ENCODE peak calls at places on chromosomes 4 and X, in five cellular contexts. One of them, this sample, is unnamed.

GRCh38 chr4:159366966-159367365 is 264.1 kb downstream of the RAPGEF2 start:
- DNase-seq in PC-3: peak
- DNase-seq in GM13976: no peak
- DNase-seq in testis: no peak
- DNase-seq in mesothelial cell of epicardium: no peak
- DNase-seq in this sample: no peak

GRCh38 chr4:81465668-81466357 is 5.9 kb downstream of the RASGEF1B start:
- DNase-seq in PC-3: no peak
- DNase-seq in GM13976: no peak
- DNase-seq in testis: no peak
- DNase-seq in mesothelial cell of epicardium: no peak
- DNase-seq in this sample: no peak

GRCh38 chr4:12689457-12689856 is 794.7 kb downstream of the RAB28 start:
- DNase-seq in PC-3: peak
- DNase-seq in GM13976: no peak
- DNase-seq in testis: no peak
- DNase-seq in mesothelial cell of epicardium: no peak
- DNase-seq in this sample: no peak

GRCh38 chrX:37060999-37061398 is 52.8 kb downstream of the FAM47C start:
- DNase-seq in PC-3: peak
- DNase-seq in GM13976: peak
- DNase-seq in testis: no peak
- DNase-seq in mesothelial cell of epicardium: no peak
- DNase-seq in this sample: no peak

GRCh38 chrX:40552768-40553167 is 28.0 kb upstream of the ATP6AP2 start:
- DNase-seq in PC-3: peak
- DNase-seq in GM13976: no peak
- DNase-seq in testis: no peak
- DNase-seq in mesothelial cell of epicardium: no peak
- DNase-seq in this sample: no peak

GRCh38 chrX:20026278-20026677 is 35.4 kb upstream of the BCLAF3 start:
- DNase-seq in PC-3: peak
- DNase-seq in GM13976: no peak
- DNase-seq in testis: no peak
- DNase-seq in mesothelial cell of epicardium: no peak
- DNase-seq in this sample: no peak

GRCh38 chr4:122083971-122084370 is 68.2 kb upstream of the BLTP1 start:
- DNase-seq in PC-3: no peak
- DNase-seq in GM13976: no peak
- DNase-seq in testis: no peak
- DNase-seq in mesothelial cell of epicardium: no peak
- DNase-seq in this sample: no peak

GRCh38 chr4:59973496-59973895 is 1226.6 kb upstream of the ADGRL3 start:
- DNase-seq in PC-3: no peak
- DNase-seq in GM13976: no peak
- DNase-seq in testis: no peak
- DNase-seq in mesothelial cell of epicardium: no peak
- DNase-seq in this sample: no peak

GRCh38 chr4:107252621-107253020 is 216.5 kb upstream of the DKK2 start:
- DNase-seq in PC-3: no peak
- DNase-seq in GM13976: no peak
- DNase-seq in testis: no peak
- DNase-seq in mesothelial cell of epicardium: no peak
- DNase-seq in this sample: no peak

GRCh38 chr4:122876456-122876855 is 45.9 kb downstream of the NUDT6 start:
- DNase-seq in PC-3: no peak
- DNase-seq in GM13976: no peak
- DNase-seq in testis: no peak
- DNase-seq in mesothelial cell of epicardium: no peak
- DNase-seq in this sample: no peak

GRCh38 chr4:102438873-102439614 is 62.1 kb upstream of the NFKB1 start:
- DNase-seq in PC-3: peak
- DNase-seq in GM13976: no peak
- DNase-seq in testis: no peak
- DNase-seq in mesothelial cell of epicardium: no peak
- DNase-seq in this sample: no peak

GRCh38 chr4:113444386-113444785 is 317.2 kb downstream of the CAMK2D start:
- DNase-seq in PC-3: peak
- DNase-seq in GM13976: no peak
- DNase-seq in testis: peak
- DNase-seq in mesothelial cell of epicardium: no peak
- DNase-seq in this sample: no peak

GRCh38 chr4:129747756-129748155 is 651.8 kb downstream of the C4orf33 start:
- DNase-seq in PC-3: peak
- DNase-seq in GM13976: no peak
- DNase-seq in testis: no peak
- DNase-seq in mesothelial cell of epicardium: peak
- DNase-seq in this sample: no peak

GRCh38 chr4:25489221-25489797 is 112.2 kb downstream of the ANAPC4 start:
- DNase-seq in PC-3: no peak
- DNase-seq in GM13976: no peak
- DNase-seq in testis: no peak
- DNase-seq in mesothelial cell of epicardium: no peak
- DNase-seq in this sample: no peak

GRCh38 chr4:89114100-89114499 is 2.8 kb downstream of the TIGD2 start:
- DNase-seq in PC-3: no peak
- DNase-seq in GM13976: no peak
- DNase-seq in testis: no peak
- DNase-seq in mesothelial cell of epicardium: no peak
- DNase-seq in this sample: no peak

GRCh38 chrX:8879750-8880149 is 78.6 kb upstream of the FAM9A start:
- DNase-seq in PC-3: peak
- DNase-seq in GM13976: no peak
- DNase-seq in testis: peak
- DNase-seq in mesothelial cell of epicardium: no peak
- DNase-seq in this sample: no peak

GRCh38 chr4:169854090-169854489 is 96.3 kb upstream of the HPF1 start:
- DNase-seq in PC-3: no peak
- DNase-seq in GM13976: no peak
- DNase-seq in testis: no peak
- DNase-seq in mesothelial cell of epicardium: peak
- DNase-seq in this sample: no peak

GRCh38 chrX:17833954-17834353 is 27.1 kb downstream of the RAI2 start:
- DNase-seq in PC-3: no peak
- DNase-seq in GM13976: no peak
- DNase-seq in testis: no peak
- DNase-seq in mesothelial cell of epicardium: no peak
- DNase-seq in this sample: no peak

DNA sequence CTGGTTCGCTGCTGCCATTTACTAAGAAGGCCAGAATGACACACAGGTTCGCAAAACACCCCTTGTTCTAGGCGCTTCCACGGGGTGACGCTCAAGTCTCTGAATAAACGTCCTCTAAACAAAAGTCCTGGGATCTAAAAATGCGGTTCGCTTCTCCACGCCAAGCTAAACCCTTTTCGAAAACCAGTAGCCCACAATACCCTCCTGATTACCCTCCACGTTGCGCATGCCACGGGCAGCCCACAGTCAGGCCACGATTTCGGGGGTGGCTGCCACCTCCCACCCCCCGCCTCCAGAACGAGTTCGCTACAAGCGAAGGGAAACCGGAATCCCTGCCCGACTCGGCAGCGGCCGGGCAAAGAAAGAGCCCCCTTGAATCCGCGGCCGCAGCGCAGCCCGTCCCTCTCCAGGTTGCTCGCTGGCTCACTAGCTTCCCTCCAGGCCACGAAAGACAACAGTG is 423 bp downstream of the RPL39 start:
- DNase-seq in PC-3: peak
- DNase-seq in GM13976: peak
- DNase-seq in testis: peak
- DNase-seq in mesothelial cell of epicardium: no peak
- DNase-seq in this sample: no peak
- TF ChIP-seq CTCF in PC-3: peak
- TF ChIP-seq CTCF in GM13976: peak
- TF ChIP-seq CTCF in testis: no peak
- TF ChIP-seq CTCF in mesothelial cell of epicardium: no peak
- TF ChIP-seq CTCF in this sample: no peak

GRCh38 chr4:141497627-141498026 is 138.8 kb upstream of the IL15 start:
- DNase-seq in PC-3: peak
- DNase-seq in GM13976: peak
- DNase-seq in testis: no peak
- DNase-seq in mesothelial cell of epicardium: no peak
- DNase-seq in this sample: no peak
- TF ChIP-seq CTCF in PC-3: no peak
- TF ChIP-seq CTCF in GM13976: no peak
- TF ChIP-seq CTCF in testis: no peak
- TF ChIP-seq CTCF in mesothelial cell of epicardium: no peak
- TF ChIP-seq CTCF in this sample: no peak

GRCh38 chr4:99723555-99724450 is 66.2 kb upstream of the C4orf54 start:
- DNase-seq in PC-3: peak
- DNase-seq in GM13976: no peak
- DNase-seq in testis: peak
- DNase-seq in mesothelial cell of epicardium: no peak
- DNase-seq in this sample: no peak
- TF ChIP-seq CTCF in PC-3: no peak
- TF ChIP-seq CTCF in GM13976: no peak
- TF ChIP-seq CTCF in testis: no peak
- TF ChIP-seq CTCF in mesothelial cell of epicardium: no peak
- TF ChIP-seq CTCF in this sample: no peak

DNA sequence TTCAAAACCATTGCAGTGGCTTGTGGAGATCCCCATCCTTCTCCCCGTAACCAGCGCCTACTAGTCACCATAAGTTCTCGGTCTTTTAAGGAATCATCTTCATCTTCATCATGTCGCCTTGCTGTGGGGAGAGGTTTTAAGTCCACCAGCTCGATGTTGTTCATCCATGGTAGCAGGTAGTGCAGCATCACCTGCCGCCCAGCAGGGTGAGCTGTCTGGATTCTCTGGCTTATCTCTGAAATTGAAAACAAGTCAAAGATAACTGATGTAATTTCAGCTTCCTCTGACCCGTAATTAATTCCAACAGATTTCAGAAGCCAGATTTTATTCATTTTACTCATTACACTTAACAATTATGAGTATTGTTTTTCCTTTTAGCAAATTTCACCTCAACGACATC is 67.4 kb downstream of the ZAR1 start:
- DNase-seq in PC-3: peak
- DNase-seq in GM13976: no peak
- DNase-seq in testis: no peak
- DNase-seq in mesothelial cell of epicardium: no peak
- DNase-seq in this sample: no peak
- TF ChIP-seq CTCF in PC-3: peak
- TF ChIP-seq CTCF in GM13976: no peak
- TF ChIP-seq CTCF in testis: no peak
- TF ChIP-seq CTCF in mesothelial cell of epicardium: no peak
- TF ChIP-seq CTCF in this sample: no peak

GRCh38 chr4:44725166-44725565 is 1.2 kb downstream of the GNPDA2 start:
- DNase-seq in PC-3: no peak
- DNase-seq in GM13976: no peak
- DNase-seq in testis: no peak
- DNase-seq in mesothelial cell of epicardium: no peak
- DNase-seq in this sample: no peak

GRCh38 chr4:44722001-44722400 is 4.4 kb downstream of the GNPDA2 start:
- DNase-seq in PC-3: no peak
- DNase-seq in GM13976: no peak
- DNase-seq in testis: no peak
- DNase-seq in mesothelial cell of epicardium: no peak
- DNase-seq in this sample: no peak

GRCh38 chr4:44727471-44727870 is 1.1 kb upstream of the GNPDA2 start:
- DNase-seq in PC-3: no peak
- DNase-seq in GM13976: no peak
- DNase-seq in testis: no peak
- DNase-seq in mesothelial cell of epicardium: no peak
- DNase-seq in this sample: no peak

GRCh38 chr4:44725861-44726820 is at the start of gene GNPDA2:
- DNase-seq in PC-3: peak
- DNase-seq in GM13976: peak
- DNase-seq in testis: peak
- DNase-seq in mesothelial cell of epicardium: peak
- DNase-seq in this sample: peak
- TF ChIP-seq CTCF in PC-3: peak
- TF ChIP-seq CTCF in GM13976: no peak
- TF ChIP-seq CTCF in testis: no peak
- TF ChIP-seq CTCF in mesothelial cell of epicardium: no peak
- TF ChIP-seq CTCF in this sample: peak

GRCh38 chrX:133215747-133216146 is 2.4 kb downstream of the TFDP3 start:
- DNase-seq in PC-3: peak
- DNase-seq in GM13976: no peak
- DNase-seq in testis: peak
- DNase-seq in mesothelial cell of epicardium: no peak
- DNase-seq in this sample: no peak
- TF ChIP-seq CTCF in PC-3: peak
- TF ChIP-seq CTCF in GM13976: no peak
- TF ChIP-seq CTCF in testis: no peak
- TF ChIP-seq CTCF in mesothelial cell of epicardium: no peak
- TF ChIP-seq CTCF in this sample: no peak

DNA sequence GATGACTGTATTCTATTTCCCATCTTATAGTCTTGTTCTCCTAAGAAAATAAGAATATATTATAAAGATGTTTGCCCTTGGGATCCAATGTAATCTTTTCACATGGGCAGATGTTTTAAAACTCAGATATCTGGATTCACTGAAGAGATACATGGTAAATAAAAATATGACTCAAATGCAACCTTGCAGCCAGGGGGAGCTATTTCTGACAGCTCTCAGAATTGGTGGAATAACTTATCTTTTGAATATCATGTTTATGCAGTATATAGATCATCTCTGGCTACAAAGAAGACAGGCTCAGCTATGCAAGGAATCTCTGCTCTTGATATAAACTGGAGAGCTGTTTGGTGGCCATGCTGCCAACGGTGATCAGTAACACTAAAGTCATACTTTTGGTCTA is 274.7 kb downstream of the GLUD2 start:
- DNase-seq in PC-3: peak
- DNase-seq in GM13976: no peak
- DNase-seq in testis: no peak
- DNase-seq in mesothelial cell of epicardium: no peak
- DNase-seq in this sample: no peak
- TF ChIP-seq CTCF in PC-3: peak
- TF ChIP-seq CTCF in GM13976: peak
- TF ChIP-seq CTCF in testis: no peak
- TF ChIP-seq CTCF in mesothelial cell of epicardium: peak
- TF ChIP-seq CTCF in this sample: no peak

GRCh38 chr4:110970642-110971041 is 347.8 kb upstream of the PITX2 start:
- DNase-seq in PC-3: peak
- DNase-seq in GM13976: peak
- DNase-seq in testis: no peak
- DNase-seq in mesothelial cell of epicardium: no peak
- DNase-seq in this sample: no peak
- TF ChIP-seq CTCF in PC-3: peak
- TF ChIP-seq CTCF in GM13976: peak
- TF ChIP-seq CTCF in testis: no peak
- TF ChIP-seq CTCF in mesothelial cell of epicardium: no peak
- TF ChIP-seq CTCF in this sample: no peak

This sample was measured in natural killer cell.